ENCODE peak calls at places on chromosomes 5 and 9, in eight cellular contexts. P is Caco-2; S is stomach; F is lung; B is CD4-positive, alpha-beta T cell; O is left ventricle myocardium inferior; W is pancreas; L is hepatocyte. K is an unnamed sample.

GRCh38 chr5:59622848-59623247 is 270.7 kb downstream of the PDE4D start:
- DNase-seq in W (no peak), O (no peak), S (no peak), F (no peak), L (no peak), B (no peak), P (no peak), K (no peak)

GRCh38 chr9:69867081-69867814 is 46.6 kb downstream of the CFAP95 start:
- DNase-seq in B (no peak), L (no peak), P (no peak), W (no peak), S (no peak), F (no peak), O (no peak), K (no peak)

GRCh38 chr9:93574900-93575705 is 1.3 kb upstream of the PHF2 start:
- DNase-seq in S (peak; percentile 20), W (peak; percentile 6), O (no peak), P (no peak), L (no peak), B (no peak), F (no peak), K (no peak)

GRCh38 chr5:170330568-170331054 is 33.0 kb upstream of the LCP2 start:
- DNase-seq in B (no peak), O (no peak), F (no peak), S (no peak), P (peak; percentile 3), W (no peak), L (no peak), K (no peak)

GRCh38 chr5:179154346-179154990 is 94.3 kb downstream of the ZNF354C start:
- DNase-seq in P (no peak), L (no peak), F (no peak), W (no peak), S (no peak), O (no peak), B (no peak), K (no peak)

GRCh38 chr9:120531683-120532300 is 48.2 kb downstream of the CDK5RAP2 start:
- DNase-seq in B (no peak), W (no peak), P (no peak), L (peak; percentile 45), S (no peak), F (peak; percentile 46), O (no peak), K (no peak)

GRCh38 chr9:74942801-74943200 is 9.9 kb downstream of the C9orf40 start:
- DNase-seq in O (no peak), B (no peak), L (peak; percentile 20), P (no peak), F (no peak), W (no peak), S (no peak), K (no peak)

GRCh38 chr9:128091144-128091543 is 23.1 kb downstream of the SLC25A25 start:
- DNase-seq in P (no peak), O (peak; percentile 64), L (peak; percentile 61), W (no peak), F (no peak), S (no peak), B (no peak), K (peak; percentile 60)

GRCh38 chr5:178206166-178207101 is 2.1 kb downstream of the HNRNPAB start:
- DNase-seq in P (no peak), F (no peak), B (no peak), O (no peak), L (no peak), S (no peak), W (no peak), K (no peak)

GRCh38 chr9:79574716-79575242 is 3.0 kb downstream of the TLE4 start:
- DNase-seq in O (no peak), B (no peak), L (no peak), F (no peak), S (no peak), P (no peak), W (no peak), K (no peak)

GRCh38 chr5:139415221-139415861 is 11.5 kb upstream of the SPATA24 start:
- DNase-seq in F (no peak), L (no peak), P (no peak), W (peak; percentile 33), O (peak; percentile 65), B (no peak), S (no peak), K (peak; percentile 68)

GRCh38 chr5:102965653-102966052 is 154.3 kb downstream of the GIN1 start:
- DNase-seq in W (no peak), F (no peak), O (no peak), P (no peak), S (no peak), L (no peak), B (no peak), K (no peak)

GRCh38 chr5:28065664-28066063 is 1027.3 kb upstream of the CDH9 start:
- DNase-seq in B (no peak), L (no peak), W (no peak), S (no peak), P (no peak), O (no peak), F (no peak), K (no peak)

GRCh38 chr9:29068461-29068860 is 1495.2 kb upstream of the C9orf72 start:
- DNase-seq in O (no peak), B (no peak), S (no peak), L (no peak), W (no peak), P (no peak), F (no peak), K (no peak)

GRCh38 chr9:135990468-135991429 is 29.6 kb upstream of the UBAC1 start:
- DNase-seq in B (peak; percentile 50), L (peak; percentile 67), S (peak; percentile 41), O (no peak), P (peak; percentile 66), F (peak; percentile 57), W (no peak), K (no peak)

DNA sequence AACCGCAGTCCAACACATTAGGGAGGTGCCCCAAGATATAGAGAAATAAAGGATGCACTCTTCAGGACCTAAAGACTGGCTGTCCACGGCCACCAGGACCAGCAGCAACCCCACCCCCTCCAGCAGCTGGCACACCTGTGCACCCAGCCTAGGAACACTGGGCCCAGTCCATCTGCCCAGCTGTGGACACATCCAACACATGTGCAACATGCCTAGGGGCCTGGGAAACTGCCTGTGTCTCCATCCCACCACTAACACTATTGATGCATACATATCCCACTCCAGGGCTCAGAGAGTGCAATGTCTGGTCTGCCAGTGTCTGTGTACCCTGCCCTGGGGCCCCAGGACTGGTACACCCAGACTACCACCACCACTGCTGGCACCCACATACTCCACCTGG is 1781.3 kb downstream of the MAT2B start:
- DNase-seq in B (no peak), L (no peak), S (no peak), O (no peak), P (no peak), F (no peak), W (no peak), K (no peak)
- H3K9me3 ChIP-seq in B (no peaks in the 10 kb centered on the region), L (no peaks in the 10 kb centered on the region), S (no peaks in the 10 kb centered on the region), O (peaks cover 9% of the 10 kb centered on the region), P (no peaks in the 10 kb centered on the region), F (no peaks in the 10 kb centered on the region), W (no peaks in the 10 kb centered on the region), K (no peaks in the 10 kb centered on the region)

DNA sequence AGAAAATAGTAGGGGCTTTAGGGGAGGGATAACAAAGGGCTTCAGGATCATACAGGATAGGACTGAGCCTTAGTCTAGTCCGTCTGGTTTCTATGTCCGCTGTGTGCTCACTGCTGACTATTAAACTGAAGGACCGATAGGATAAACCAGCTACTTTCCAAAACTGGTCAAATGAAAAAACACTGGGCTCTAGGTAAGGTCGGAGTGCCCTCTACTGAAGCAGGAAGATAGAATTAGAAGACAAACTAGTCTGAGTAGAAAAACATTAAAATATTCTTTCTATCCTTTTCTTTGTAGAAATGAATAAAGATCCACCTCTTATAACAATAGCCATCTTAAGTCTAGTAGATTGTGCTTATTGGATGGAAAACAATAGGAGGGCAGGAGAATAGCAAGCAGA is 133.6 kb downstream of the CEMIP2 start:
- DNase-seq in B (no peak), L (no peak), W (no peak), O (no peak), P (no peak), F (no peak), S (no peak), K (no peak)
- TF ChIP-seq CTCF in B (no peak), L (peak; percentile 4), W (no peak), O (no peak), P (no peak), F (no peak), S (no peak), K (no peak)

GRCh38 chr9:117906763-117907162 is 202.6 kb downstream of the TLR4 start:
- DNase-seq in L (no peak), S (no peak), B (no peak), F (no peak), W (no peak), P (no peak), O (no peak), K (no peak)
- H3K9me3 ChIP-seq in L (no peaks in the 10 kb centered on the region), S (peaks cover 13% of the 10 kb centered on the region), B (peaks cover 8% of the 10 kb centered on the region), F (peaks cover 4% of the 10 kb centered on the region), W (no peaks in the 10 kb centered on the region), P (no peaks in the 10 kb centered on the region), O (peaks cover 30% of the 10 kb centered on the region), K (no peaks in the 10 kb centered on the region)

GRCh38 chr5:25544652-25545249 is 900.0 kb upstream of the CDH10 start:
- DNase-seq in L (peak; percentile 69), O (no peak), S (peak; percentile 25), W (no peak), B (no peak), P (peak; percentile 47), F (peak; percentile 32), K (no peak)
- TF ChIP-seq CTCF in L (peak; percentile 68), O (peak; percentile 44), S (no peak), W (peak; percentile 4), B (no peak), P (peak; percentile 64), F (no peak), K (no peak)

DNA sequence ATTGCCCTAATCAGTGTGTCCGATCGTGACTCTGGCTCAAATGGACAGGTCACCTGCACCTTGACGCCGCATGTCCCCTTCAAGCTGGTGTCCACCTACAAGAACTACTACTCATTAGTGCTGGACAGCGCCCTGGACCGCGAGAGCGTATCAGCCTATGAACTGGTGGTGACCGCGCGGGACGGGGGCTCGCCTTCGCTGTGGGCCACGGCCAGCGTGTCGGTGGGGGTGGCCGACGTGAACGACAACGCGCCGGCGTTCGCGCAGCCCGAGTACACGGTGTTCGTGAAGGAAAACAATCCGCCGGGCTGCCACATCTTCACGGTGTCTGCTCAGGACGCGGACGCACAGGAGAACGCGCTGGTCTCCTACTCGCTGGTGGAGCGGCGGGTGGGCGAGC is 1.4 kb downstream of the PCDHA13 start:
- DNase-seq in W (no peak), F (no peak), L (no peak), B (no peak), P (no peak), O (no peak), S (no peak), K (no peak)
- H3K9me3 ChIP-seq in W (no peaks in the 10 kb centered on the region), F (peaks cover 6% of the 10 kb centered on the region), L (peaks cover 6% of the 10 kb centered on the region), B (peaks cover 14% of the 10 kb centered on the region), P (no peaks in the 10 kb centered on the region), O (peaks cover 54% of the 10 kb centered on the region), S (peaks cover 53% of the 10 kb centered on the region), K (no peaks in the 10 kb centered on the region)